ENCODE peak calls at places on chromosomes 5 and 9, in nine cellular contexts. One of them, this sample, is unnamed. For H3K4me1, the result is how much of the 10 kb centered on the place peaks cover.

GRCh38 chr9:69645488-69645887 is 26.7 kb downstream of the APBA1 start:
- DNase-seq in CD8-positive, alpha-beta T cell: no peak
- DNase-seq in iPS DF 6.9: no peak
- DNase-seq in mammary epithelial cell: peak
- DNase-seq in SK-N-SH: no peak
- DNase-seq in aorta: no peak
- DNase-seq in body of pancreas: peak
- DNase-seq in HepG2: no peak
- DNase-seq in fibroblast of lung: no peak
- DNase-seq in this sample: no peak

GRCh38 chr5:138986186-138986775 is 111.1 kb upstream of the LRRTM2 start:
- DNase-seq in CD8-positive, alpha-beta T cell: no peak
- DNase-seq in iPS DF 6.9: no peak
- DNase-seq in mammary epithelial cell: no peak
- DNase-seq in SK-N-SH: peak
- DNase-seq in aorta: no peak
- DNase-seq in body of pancreas: no peak
- DNase-seq in HepG2: no peak
- DNase-seq in fibroblast of lung: no peak
- DNase-seq in this sample: no peak

GRCh38 chr5:146623657-146624056 is 107.7 kb upstream of the GPR151 start:
- DNase-seq in CD8-positive, alpha-beta T cell: no peak
- DNase-seq in iPS DF 6.9: no peak
- DNase-seq in mammary epithelial cell: no peak
- DNase-seq in SK-N-SH: no peak
- DNase-seq in aorta: no peak
- DNase-seq in body of pancreas: no peak
- DNase-seq in HepG2: no peak
- DNase-seq in fibroblast of lung: no peak
- DNase-seq in this sample: no peak

GRCh38 chr5:42720242-42720641 is 36.4 kb upstream of the CCDC152 start:
- DNase-seq in CD8-positive, alpha-beta T cell: no peak
- DNase-seq in iPS DF 6.9: no peak
- DNase-seq in mammary epithelial cell: no peak
- DNase-seq in SK-N-SH: no peak
- DNase-seq in aorta: no peak
- DNase-seq in body of pancreas: no peak
- DNase-seq in HepG2: no peak
- DNase-seq in fibroblast of lung: no peak
- DNase-seq in this sample: no peak

GRCh38 chr9:133273098-133273497 is 1.9 kb downstream of the ABO start:
- DNase-seq in CD8-positive, alpha-beta T cell: no peak
- DNase-seq in iPS DF 6.9: no peak
- DNase-seq in mammary epithelial cell: no peak
- DNase-seq in SK-N-SH: no peak
- DNase-seq in aorta: no peak
- DNase-seq in body of pancreas: no peak
- DNase-seq in HepG2: no peak
- DNase-seq in fibroblast of lung: no peak
- DNase-seq in this sample: no peak

GRCh38 chr5:112681481-112681908 is 56.2 kb upstream of the APC start:
- DNase-seq in CD8-positive, alpha-beta T cell: no peak
- DNase-seq in iPS DF 6.9: no peak
- DNase-seq in mammary epithelial cell: no peak
- DNase-seq in SK-N-SH: no peak
- DNase-seq in aorta: no peak
- DNase-seq in body of pancreas: no peak
- DNase-seq in HepG2: no peak
- DNase-seq in fibroblast of lung: no peak
- DNase-seq in this sample: no peak

GRCh38 chr5:114330916-114331531 is 30.8 kb upstream of the KCNN2 start:
- DNase-seq in CD8-positive, alpha-beta T cell: no peak
- DNase-seq in iPS DF 6.9: no peak
- DNase-seq in mammary epithelial cell: no peak
- DNase-seq in SK-N-SH: no peak
- DNase-seq in aorta: no peak
- DNase-seq in body of pancreas: no peak
- DNase-seq in HepG2: no peak
- DNase-seq in fibroblast of lung: no peak
- DNase-seq in this sample: no peak

GRCh38 chr5:107486489-107486888 is 184.2 kb downstream of the EFNA5 start:
- DNase-seq in CD8-positive, alpha-beta T cell: no peak
- DNase-seq in iPS DF 6.9: no peak
- DNase-seq in mammary epithelial cell: peak
- DNase-seq in SK-N-SH: no peak
- DNase-seq in aorta: no peak
- DNase-seq in body of pancreas: no peak
- DNase-seq in HepG2: no peak
- DNase-seq in fibroblast of lung: no peak
- DNase-seq in this sample: no peak

GRCh38 chr9:78563269-78563668 is 266.3 kb downstream of the PSAT1 start:
- DNase-seq in CD8-positive, alpha-beta T cell: no peak
- DNase-seq in iPS DF 6.9: no peak
- DNase-seq in mammary epithelial cell: no peak
- DNase-seq in SK-N-SH: no peak
- DNase-seq in aorta: no peak
- DNase-seq in body of pancreas: no peak
- DNase-seq in HepG2: no peak
- DNase-seq in fibroblast of lung: no peak
- DNase-seq in this sample: no peak

GRCh38 chr9:131410051-131410491 is 16.2 kb downstream of the PRRC2B start:
- DNase-seq in CD8-positive, alpha-beta T cell: peak
- DNase-seq in iPS DF 6.9: no peak
- DNase-seq in mammary epithelial cell: peak
- DNase-seq in SK-N-SH: no peak
- DNase-seq in aorta: peak
- DNase-seq in body of pancreas: no peak
- DNase-seq in HepG2: no peak
- DNase-seq in fibroblast of lung: peak
- DNase-seq in this sample: no peak

GRCh38 chr5:135439426-135440205 is 7.5 kb downstream of the DCANP1 start:
- DNase-seq in CD8-positive, alpha-beta T cell: peak
- DNase-seq in iPS DF 6.9: no peak
- DNase-seq in mammary epithelial cell: no peak
- DNase-seq in SK-N-SH: no peak
- DNase-seq in aorta: no peak
- DNase-seq in body of pancreas: no peak
- DNase-seq in HepG2: no peak
- DNase-seq in fibroblast of lung: no peak
- DNase-seq in this sample: no peak

GRCh38 chr9:94933429-94933828 is 206.9 kb downstream of the AOPEP start:
- DNase-seq in CD8-positive, alpha-beta T cell: no peak
- DNase-seq in iPS DF 6.9: no peak
- DNase-seq in mammary epithelial cell: no peak
- DNase-seq in SK-N-SH: no peak
- DNase-seq in aorta: no peak
- DNase-seq in body of pancreas: no peak
- DNase-seq in HepG2: no peak
- DNase-seq in fibroblast of lung: no peak
- DNase-seq in this sample: no peak

GRCh38 chr5:135694906-135695305 is 116.1 kb upstream of the CXCL14 start:
- DNase-seq in CD8-positive, alpha-beta T cell: no peak
- DNase-seq in iPS DF 6.9: no peak
- DNase-seq in mammary epithelial cell: no peak
- DNase-seq in SK-N-SH: no peak
- DNase-seq in aorta: no peak
- DNase-seq in body of pancreas: no peak
- DNase-seq in HepG2: no peak
- DNase-seq in fibroblast of lung: no peak
- DNase-seq in this sample: no peak

GRCh38 chr5:119343766-119344165 is 12.1 kb upstream of the TNFAIP8 start:
- DNase-seq in CD8-positive, alpha-beta T cell: peak
- DNase-seq in iPS DF 6.9: no peak
- DNase-seq in mammary epithelial cell: no peak
- DNase-seq in SK-N-SH: no peak
- DNase-seq in aorta: no peak
- DNase-seq in body of pancreas: no peak
- DNase-seq in HepG2: no peak
- DNase-seq in fibroblast of lung: peak
- DNase-seq in this sample: no peak

GRCh38 chr5:119341452-119342349 is 14.1 kb upstream of the TNFAIP8 start:
- DNase-seq in CD8-positive, alpha-beta T cell: no peak
- DNase-seq in iPS DF 6.9: no peak
- DNase-seq in mammary epithelial cell: no peak
- DNase-seq in SK-N-SH: no peak
- DNase-seq in aorta: no peak
- DNase-seq in body of pancreas: no peak
- DNase-seq in HepG2: no peak
- DNase-seq in fibroblast of lung: no peak
- DNase-seq in this sample: no peak

GRCh38 chr5:119343042-119343441 is 12.8 kb upstream of the TNFAIP8 start:
- DNase-seq in CD8-positive, alpha-beta T cell: no peak
- DNase-seq in iPS DF 6.9: no peak
- DNase-seq in mammary epithelial cell: no peak
- DNase-seq in SK-N-SH: no peak
- DNase-seq in aorta: no peak
- DNase-seq in body of pancreas: no peak
- DNase-seq in HepG2: no peak
- DNase-seq in fibroblast of lung: peak
- DNase-seq in this sample: no peak

GRCh38 chr5:119340597-119341218 is 15.1 kb upstream of the TNFAIP8 start:
- DNase-seq in CD8-positive, alpha-beta T cell: peak
- DNase-seq in iPS DF 6.9: no peak
- DNase-seq in mammary epithelial cell: no peak
- DNase-seq in SK-N-SH: no peak
- DNase-seq in aorta: no peak
- DNase-seq in body of pancreas: no peak
- DNase-seq in HepG2: no peak
- DNase-seq in fibroblast of lung: no peak
- DNase-seq in this sample: no peak

GRCh38 chr5:119342414-119342813 is 13.4 kb upstream of the TNFAIP8 start:
- DNase-seq in CD8-positive, alpha-beta T cell: no peak
- DNase-seq in iPS DF 6.9: no peak
- DNase-seq in mammary epithelial cell: no peak
- DNase-seq in SK-N-SH: no peak
- DNase-seq in aorta: no peak
- DNase-seq in body of pancreas: no peak
- DNase-seq in HepG2: no peak
- DNase-seq in fibroblast of lung: peak
- DNase-seq in this sample: no peak
- H3K4me1 ChIP-seq in CD8-positive, alpha-beta T cell: half or more
- H3K4me1 ChIP-seq in iPS DF 6.9: under half
- H3K4me1 ChIP-seq in mammary epithelial cell: under half
- H3K4me1 ChIP-seq in SK-N-SH: under half
- H3K4me1 ChIP-seq in aorta: under half
- H3K4me1 ChIP-seq in body of pancreas: under half
- H3K4me1 ChIP-seq in HepG2: under half
- H3K4me1 ChIP-seq in fibroblast of lung: under half
- H3K4me1 ChIP-seq in this sample: under half

GRCh38 chr5:140821375-140822280 is at the start of gene PCDHA5:
- DNase-seq in CD8-positive, alpha-beta T cell: no peak
- DNase-seq in iPS DF 6.9: no peak
- DNase-seq in mammary epithelial cell: no peak
- DNase-seq in SK-N-SH: no peak
- DNase-seq in aorta: no peak
- DNase-seq in body of pancreas: no peak
- DNase-seq in HepG2: peak
- DNase-seq in fibroblast of lung: no peak
- DNase-seq in this sample: peak
- H3K4me3 ChIP-seq in CD8-positive, alpha-beta T cell: no peak
- H3K4me3 ChIP-seq in iPS DF 6.9: peak
- H3K4me3 ChIP-seq in mammary epithelial cell: no peak
- H3K4me3 ChIP-seq in SK-N-SH: no peak
- H3K4me3 ChIP-seq in aorta: peak
- H3K4me3 ChIP-seq in body of pancreas: no peak
- H3K4me3 ChIP-seq in HepG2: no peak
- H3K4me3 ChIP-seq in fibroblast of lung: peak
- H3K4me3 ChIP-seq in this sample: no peak

GRCh38 chr9:4829956-4830355 is 37.2 kb downstream of the RCL1 start:
- DNase-seq in CD8-positive, alpha-beta T cell: no peak
- DNase-seq in iPS DF 6.9: no peak
- DNase-seq in mammary epithelial cell: no peak
- DNase-seq in SK-N-SH: no peak
- DNase-seq in aorta: no peak
- DNase-seq in body of pancreas: no peak
- DNase-seq in HepG2: no peak
- DNase-seq in fibroblast of lung: peak
- DNase-seq in this sample: no peak
- H3K4me1 ChIP-seq in CD8-positive, alpha-beta T cell: under half
- H3K4me1 ChIP-seq in iPS DF 6.9: under half
- H3K4me1 ChIP-seq in mammary epithelial cell: under half
- H3K4me1 ChIP-seq in SK-N-SH: under half
- H3K4me1 ChIP-seq in aorta: under half
- H3K4me1 ChIP-seq in body of pancreas: under half
- H3K4me1 ChIP-seq in HepG2: half or more
- H3K4me1 ChIP-seq in fibroblast of lung: under half
- H3K4me1 ChIP-seq in this sample: under half

GRCh38 chr9:124015091-124015660 is 3.6 kb downstream of the LHX2 start:
- DNase-seq in CD8-positive, alpha-beta T cell: no peak
- DNase-seq in iPS DF 6.9: no peak
- DNase-seq in mammary epithelial cell: no peak
- DNase-seq in SK-N-SH: peak
- DNase-seq in aorta: no peak
- DNase-seq in body of pancreas: no peak
- DNase-seq in HepG2: no peak
- DNase-seq in fibroblast of lung: no peak
- DNase-seq in this sample: no peak
- H3K4me3 ChIP-seq in CD8-positive, alpha-beta T cell: no peak
- H3K4me3 ChIP-seq in iPS DF 6.9: no peak
- H3K4me3 ChIP-seq in mammary epithelial cell: no peak
- H3K4me3 ChIP-seq in SK-N-SH: no peak
- H3K4me3 ChIP-seq in aorta: no peak
- H3K4me3 ChIP-seq in body of pancreas: no peak
- H3K4me3 ChIP-seq in HepG2: no peak
- H3K4me3 ChIP-seq in fibroblast of lung: no peak
- H3K4me3 ChIP-seq in this sample: no peak

GRCh38 chr5:81748556-81748955 is 2.3 kb downstream of the SSBP2 start:
- DNase-seq in CD8-positive, alpha-beta T cell: no peak
- DNase-seq in iPS DF 6.9: no peak
- DNase-seq in mammary epithelial cell: no peak
- DNase-seq in SK-N-SH: no peak
- DNase-seq in aorta: no peak
- DNase-seq in body of pancreas: no peak
- DNase-seq in HepG2: no peak
- DNase-seq in fibroblast of lung: peak
- DNase-seq in this sample: no peak
- H3K4me1 ChIP-seq in CD8-positive, alpha-beta T cell: under half
- H3K4me1 ChIP-seq in iPS DF 6.9: under half
- H3K4me1 ChIP-seq in mammary epithelial cell: under half
- H3K4me1 ChIP-seq in SK-N-SH: under half
- H3K4me1 ChIP-seq in aorta: under half
- H3K4me1 ChIP-seq in body of pancreas: under half
- H3K4me1 ChIP-seq in HepG2: under half
- H3K4me1 ChIP-seq in fibroblast of lung: under half
- H3K4me1 ChIP-seq in this sample: under half

GRCh38 chr9:97997330-97998276 is 14.5 kb downstream of the ANP32B start:
- DNase-seq in CD8-positive, alpha-beta T cell: no peak
- DNase-seq in iPS DF 6.9: no peak
- DNase-seq in mammary epithelial cell: no peak
- DNase-seq in SK-N-SH: no peak
- DNase-seq in aorta: no peak
- DNase-seq in body of pancreas: no peak
- DNase-seq in HepG2: no peak
- DNase-seq in fibroblast of lung: no peak
- DNase-seq in this sample: no peak
- H3K4me3 ChIP-seq in CD8-positive, alpha-beta T cell: no peak
- H3K4me3 ChIP-seq in iPS DF 6.9: no peak
- H3K4me3 ChIP-seq in mammary epithelial cell: no peak
- H3K4me3 ChIP-seq in SK-N-SH: no peak
- H3K4me3 ChIP-seq in aorta: no peak
- H3K4me3 ChIP-seq in body of pancreas: no peak
- H3K4me3 ChIP-seq in HepG2: no peak
- H3K4me3 ChIP-seq in fibroblast of lung: no peak
- H3K4me3 ChIP-seq in this sample: no peak

GRCh38 chr5:24365406-24365805 is 279.4 kb downstream of the CDH10 start:
- DNase-seq in CD8-positive, alpha-beta T cell: no peak
- DNase-seq in iPS DF 6.9: no peak
- DNase-seq in mammary epithelial cell: no peak
- DNase-seq in SK-N-SH: no peak
- DNase-seq in aorta: no peak
- DNase-seq in body of pancreas: no peak
- DNase-seq in HepG2: no peak
- DNase-seq in fibroblast of lung: no peak
- DNase-seq in this sample: no peak
- H3K4me1 ChIP-seq in CD8-positive, alpha-beta T cell: under half
- H3K4me1 ChIP-seq in iPS DF 6.9: under half
- H3K4me1 ChIP-seq in mammary epithelial cell: under half
- H3K4me1 ChIP-seq in SK-N-SH: under half
- H3K4me1 ChIP-seq in aorta: under half
- H3K4me1 ChIP-seq in body of pancreas: under half
- H3K4me1 ChIP-seq in HepG2: under half
- H3K4me1 ChIP-seq in fibroblast of lung: under half
- H3K4me1 ChIP-seq in this sample: under half

This sample was measured in uterus.